ENCODE peak calls at places on chromosomes 11 and 22, in seven cellular contexts. H is heart right ventricle; J is stimulated activated CD4-positive, alpha-beta T cell treated with anti-CD3 and anti-CD28 coated beads, Interleukin-12 subunit alpha, Interleukin-12 subunit beta, amount 100 ng/mL, for 4 hours; Z is NCI-H345; T is anterior cingulate cortex; S is right lobe of liver; A is testis. F is an unnamed sample.

GRCh38 chr11:10366568-10367331 is 61.9 kb downstream of the ADM start:
- DNase-seq in H (peak), J (peak), Z (peak), T (no peak), S (peak), A (peak), F (peak)

GRCh38 chr11:122202161-122202950 is 86.3 kb upstream of the BLID start:
- DNase-seq in H (no peak), J (no peak), Z (no peak), T (no peak), S (peak), A (peak), F (no peak)

GRCh38 chr11:17384002-17384511 is 4.4 kb downstream of the KCNJ11 start:
- DNase-seq in H (peak), J (peak), Z (peak), T (peak), S (peak), A (peak), F (peak)

GRCh38 chr11:32231909-32232493 is 141.1 kb downstream of the RCN1 start:
- DNase-seq in H (no peak), J (no peak), Z (peak), T (no peak), S (no peak), A (peak), F (no peak)

GRCh38 chr22:20779014-20779812 is 5.3 kb downstream of the SERPIND1 start:
- DNase-seq in H (no peak), J (no peak), Z (no peak), T (no peak), S (no peak), A (no peak), F (no peak)

GRCh38 chr11:123434262-123434661 is 4.2 kb downstream of the GRAMD1B start:
- DNase-seq in H (no peak), J (no peak), Z (no peak), T (no peak), S (no peak), A (no peak), F (no peak)

GRCh38 chr11:69915501-69916250 is 96.5 kb upstream of the FGF3 start:
- DNase-seq in H (peak), J (peak), Z (peak), T (peak), S (peak), A (peak), F (peak)

GRCh38 chr11:1922411-1923113 is 3.1 kb downstream of the TNNT3 start:
- DNase-seq in H (peak), J (no peak), Z (no peak), T (no peak), S (no peak), A (no peak), F (no peak)

GRCh38 chr11:94768602-94769511 is 701 bp downstream of the AMOTL1 start:
- DNase-seq in H (peak), J (no peak), Z (peak), T (no peak), S (peak), A (peak), F (peak)

GRCh38 chr22:48636746-48637145 is 1190.9 kb downstream of the BRD1 start:
- DNase-seq in H (no peak), J (no peak), Z (no peak), T (no peak), S (no peak), A (no peak), F (no peak)

GRCh38 chr11:61828629-61829407 is 718 bp downstream of the FADS2 start:
- DNase-seq in H (peak), J (peak), Z (peak), T (peak), S (peak), A (peak), F (peak)

GRCh38 chr11:114147389-114148382 is 88.2 kb downstream of the ZBTB16 start:
- DNase-seq in H (no peak), J (no peak), Z (no peak), T (no peak), S (no peak), A (no peak), F (no peak)

GRCh38 chr11:116990061-116990473 is 108.2 kb downstream of the SIK3 start:
- DNase-seq in H (peak), J (no peak), Z (no peak), T (no peak), S (peak), A (no peak), F (no peak)

GRCh38 chr11:68545796-68546195 is 85.2 kb downstream of the PPP6R3 start:
- DNase-seq in H (peak), J (no peak), Z (peak), T (no peak), S (no peak), A (no peak), F (no peak)

GRCh38 chr22:24104307-24105017 is 76.8 kb upstream of the SUSD2 start:
- DNase-seq in H (no peak), J (no peak), Z (no peak), T (no peak), S (no peak), A (no peak), F (no peak)

GRCh38 chr22:44317163-44317455 is 4.4 kb upstream of the SHISAL1 start:
- DNase-seq in H (no peak), J (no peak), Z (no peak), T (no peak), S (no peak), A (no peak), F (no peak)

GRCh38 chr11:6219359-6219758 is 14.0 kb downstream of the C11orf42 start:
- DNase-seq in H (peak), J (no peak), Z (no peak), T (no peak), S (no peak), A (no peak), F (no peak)

GRCh38 chr11:65496304-65497140 is 2.3 kb upstream of the MALAT1 start:
- DNase-seq in H (peak), J (no peak), Z (no peak), T (no peak), S (no peak), A (no peak), F (peak)